ENCODE peak calls at places on chromosomes 6 and 20, in nine cellular contexts. W, C, F, O, U, K, E, A and J are unnamed samples.

GRCh38 chr6:42520786-42521607 is 42.8 kb upstream of the UBR2 start:
- DNase-seq in W (no peak), C (peak), F (no peak), O (no peak), U (no peak), K (peak), E (no peak), A (no peak), J (no peak)

GRCh38 chr6:41648921-41649320 is 10.7 kb downstream of the MDFI start:
- DNase-seq in W (no peak), C (no peak), F (no peak), O (no peak), U (no peak), K (no peak), E (no peak), A (no peak), J (no peak)

GRCh38 chr6:43488667-43489276 is 11.4 kb downstream of the TJAP1 start:
- DNase-seq in W (no peak), C (no peak), F (no peak), O (no peak), U (no peak), K (peak), E (no peak), A (no peak), J (no peak)

GRCh38 chr6:5540375-5540774 is 279.1 kb downstream of the FARS2 start:
- DNase-seq in W (no peak), C (no peak), F (no peak), O (no peak), U (no peak), K (no peak), E (no peak), A (no peak), J (no peak)

GRCh38 chr6:131400054-131400781 is 172.8 kb upstream of the ARG1 start:
- DNase-seq in W (no peak), C (no peak), F (no peak), O (no peak), U (no peak), K (peak), E (no peak), A (no peak), J (no peak)

GRCh38 chr20:17570347-17571152 is 675 bp downstream of the DSTN start:
- DNase-seq in W (no peak), C (no peak), F (peak), O (peak), U (peak), K (peak), E (no peak), A (peak), J (peak)

GRCh38 chr20:49858076-49858565 is 45.5 kb downstream of the SLC9A8 start:
- DNase-seq in W (no peak), C (no peak), F (no peak), O (no peak), U (no peak), K (no peak), E (no peak), A (no peak), J (no peak)

GRCh38 chr20:10558635-10559187 is 115.1 kb downstream of the JAG1 start:
- DNase-seq in W (no peak), C (peak), F (no peak), O (no peak), U (no peak), K (peak), E (no peak), A (no peak), J (no peak)

GRCh38 chr20:15902493-15902892 is 670.8 kb downstream of the KIF16B start:
- DNase-seq in W (no peak), C (no peak), F (no peak), O (no peak), U (no peak), K (no peak), E (no peak), A (no peak), J (no peak)

GRCh38 chr6:138724015-138724414 is 49.6 kb upstream of the CCDC28A start:
- DNase-seq in W (no peak), C (no peak), F (peak), O (no peak), U (peak), K (no peak), E (no peak), A (peak), J (peak)

GRCh38 chr20:36070451-36070850 is 84.1 kb upstream of the EPB41L1 start:
- DNase-seq in W (no peak), C (no peak), F (no peak), O (no peak), U (no peak), K (no peak), E (no peak), A (no peak), J (no peak)

GRCh38 chr20:50376888-50377459 is 133.2 kb upstream of the PTPN1 start:
- DNase-seq in W (no peak), C (no peak), F (no peak), O (no peak), U (no peak), K (no peak), E (no peak), A (no peak), J (no peak)

GRCh38 chr20:58714340-58714922 is 21.8 kb downstream of the NPEPL1 start:
- DNase-seq in W (peak), C (no peak), F (peak), O (no peak), U (peak), K (no peak), E (peak), A (peak), J (no peak)

GRCh38 chr6:7505196-7505699 is 36.2 kb upstream of the DSP start:
- DNase-seq in W (no peak), C (no peak), F (no peak), O (peak), U (peak), K (peak), E (no peak), A (peak), J (peak)

GRCh38 chr20:49278817-49279676 is 1.2 kb upstream of the ZNFX1 start:
- DNase-seq in W (no peak), C (no peak), F (peak), O (peak), U (peak), K (no peak), E (peak), A (peak), J (no peak)

GRCh38 chr6:17210683-17211082 is 70.5 kb upstream of the RBM24 start:
- DNase-seq in W (no peak), C (no peak), F (no peak), O (no peak), U (no peak), K (no peak), E (no peak), A (no peak), J (no peak)

GRCh38 chr6:90274481-90275030 is 22.1 kb downstream of the BACH2 start:
- DNase-seq in W (no peak), C (no peak), F (no peak), O (no peak), U (no peak), K (no peak), E (peak), A (peak), J (peak)

GRCh38 chr20:48052492-48052870 is 267.2 kb upstream of the SULF2 start:
- DNase-seq in W (no peak), C (no peak), F (no peak), O (no peak), U (no peak), K (no peak), E (no peak), A (no peak), J (no peak)

GRCh38 chr20:16615199-16615598 is 42.0 kb upstream of the KIF16B start:
- DNase-seq in W (no peak), C (no peak), F (peak), O (no peak), U (no peak), K (peak), E (no peak), A (peak), J (no peak)

GRCh38 chr20:29878281-29878741 is 1379.2 kb upstream of the DEFB115 start:
- DNase-seq in W (peak), C (no peak), F (peak), O (no peak), U (no peak), K (no peak), E (peak), A (peak), J (peak)

GRCh38 chr20:60403105-60403741 is 445.0 kb downstream of the CDH26 start:
- DNase-seq in W (no peak), C (no peak), F (no peak), O (no peak), U (no peak), K (no peak), E (no peak), A (no peak), J (no peak)

GRCh38 chr6:141169419-141169818 is 963.3 kb upstream of the GJE1 start:
- DNase-seq in W (no peak), C (no peak), F (no peak), O (no peak), U (no peak), K (peak), E (no peak), A (no peak), J (no peak)

GRCh38 chr20:17993546-17993945 is 24.7 kb downstream of the MGME1 start:
- DNase-seq in W (no peak), C (no peak), F (no peak), O (no peak), U (no peak), K (no peak), E (no peak), A (no peak), J (no peak)

GRCh38 chr6:125258651-125259353 is 43.0 kb downstream of the HDDC2 start:
- DNase-seq in W (no peak), C (peak), F (no peak), O (no peak), U (no peak), K (peak), E (no peak), A (no peak), J (no peak)

GRCh38 chr6:37547564-37548061 is 47.9 kb upstream of the CCDC167 start:
- DNase-seq in W (no peak), C (no peak), F (no peak), O (no peak), U (no peak), K (peak), E (no peak), A (no peak), J (no peak)

GRCh38 chr6:6026513-6027205 is 19.9 kb upstream of the NRN1 start:
- DNase-seq in W (no peak), C (no peak), F (no peak), O (no peak), U (no peak), K (no peak), E (no peak), A (no peak), J (no peak)

GRCh38 chr6:80932364-80932763 is 820.1 kb downstream of the TENT5A start:
- DNase-seq in W (no peak), C (no peak), F (no peak), O (no peak), U (no peak), K (peak), E (no peak), A (no peak), J (no peak)

GRCh38 chr6:32271427-32271826 is 47.6 kb upstream of the NOTCH4 start:
- DNase-seq in W (no peak), C (no peak), F (no peak), O (no peak), U (no peak), K (no peak), E (no peak), A (no peak), J (no peak)

GRCh38 chr6:87274660-87275273 is 47.6 kb upstream of the SMIM8 start:
- DNase-seq in W (no peak), C (no peak), F (no peak), O (no peak), U (no peak), K (peak), E (no peak), A (no peak), J (no peak)

GRCh38 chr20:58553841-58554240 is 38.6 kb upstream of the APCDD1L start:
- DNase-seq in W (peak), C (no peak), F (no peak), O (no peak), U (no peak), K (peak), E (no peak), A (no peak), J (no peak)

GRCh38 chr6:109441069-109441816 is 719 bp downstream of the SMPD2 start:
- DNase-seq in W (no peak), C (no peak), F (peak), O (peak), U (peak), K (peak), E (peak), A (peak), J (peak)

GRCh38 chr6:110484321-110484720 is 7.9 kb upstream of the SLC22A16 start:
- DNase-seq in W (no peak), C (no peak), F (no peak), O (no peak), U (no peak), K (no peak), E (no peak), A (no peak), J (no peak)

GRCh38 chr6:56842602-56843475 is 112.1 kb upstream of the BEND6 start:
- DNase-seq in W (no peak), C (no peak), F (peak), O (no peak), U (no peak), K (peak), E (peak), A (peak), J (no peak)

GRCh38 chr20:3106658-3107463 is 22.3 kb upstream of the AVP start:
- DNase-seq in W (no peak), C (no peak), F (no peak), O (no peak), U (no peak), K (no peak), E (no peak), A (no peak), J (no peak)

DNA sequence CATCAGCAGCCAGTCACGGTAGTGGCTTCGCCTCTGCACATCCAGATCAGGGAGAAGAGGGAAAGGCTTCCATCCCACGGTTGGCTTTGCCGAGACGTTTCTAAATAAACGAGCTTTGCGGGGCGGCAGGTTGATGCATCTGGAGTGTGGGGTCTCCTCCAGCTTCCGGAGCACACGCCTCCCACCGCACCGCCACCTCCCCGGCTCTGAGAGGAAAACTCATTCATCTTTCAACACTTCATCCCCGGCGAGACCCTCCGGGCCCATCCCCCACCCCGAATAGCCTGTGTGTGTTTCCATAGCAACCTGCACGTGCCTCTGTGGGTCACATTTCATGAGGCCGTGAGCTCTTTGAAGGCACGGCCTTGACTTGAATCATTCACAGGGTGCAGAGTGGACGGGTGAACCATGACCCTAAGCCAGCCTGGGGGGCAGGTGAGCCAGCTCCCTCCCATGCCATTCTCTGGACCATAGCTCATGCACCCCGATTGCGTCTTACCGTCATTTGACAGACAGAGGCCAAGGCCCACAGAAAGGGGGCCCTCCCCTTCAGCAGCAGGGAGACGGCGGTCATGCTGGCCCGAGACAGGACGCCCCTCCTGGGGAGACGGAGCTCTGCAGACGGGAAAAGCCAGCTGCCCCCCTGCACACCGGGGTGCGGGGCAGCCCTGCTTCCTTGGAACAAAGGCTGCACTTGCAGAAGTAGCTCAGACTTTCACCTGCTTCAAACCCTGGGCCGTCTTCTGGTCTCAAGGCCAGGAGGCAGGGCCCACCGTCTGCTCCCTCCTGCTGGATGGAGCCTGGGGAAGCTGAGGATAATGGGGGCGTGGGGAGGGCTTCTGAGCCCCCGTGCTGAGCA is 16.3 kb upstream of the CHRNA4 start:
- DNase-seq in W (no peak), C (no peak), F (no peak), O (no peak), U (no peak), K (no peak), E (no peak), A (no peak), J (no peak)
- H3K4me3 ChIP-seq in W (no peak), C (no peak), F (no peak), O (no peak), U (no peak), K (no peak), E (no peak), A (no peak), J (no peak)

GRCh38 chr6:27388293-27389197 is at the start of gene ZNF391:
- DNase-seq in W (no peak), C (peak), F (peak), O (peak), U (peak), K (peak), E (peak), A (peak), J (peak)
- TF ChIP-seq POLR2A in W (no peak), C (peak), F (no peak), O (peak), U (no peak), K (no peak), E (no peak), A (no peak), J (no peak)

GRCh38 chr6:26739811-26740210 is 80.3 kb upstream of the ZNF322 start:
- DNase-seq in W (no peak), C (no peak), F (no peak), O (no peak), U (no peak), K (no peak), E (no peak), A (no peak), J (no peak)

GRCh38 chr6:26743941-26744699 is 84.6 kb upstream of the ZNF322 start:
- DNase-seq in W (peak), C (no peak), F (no peak), O (no peak), U (no peak), K (no peak), E (no peak), A (no peak), J (no peak)

DNA sequence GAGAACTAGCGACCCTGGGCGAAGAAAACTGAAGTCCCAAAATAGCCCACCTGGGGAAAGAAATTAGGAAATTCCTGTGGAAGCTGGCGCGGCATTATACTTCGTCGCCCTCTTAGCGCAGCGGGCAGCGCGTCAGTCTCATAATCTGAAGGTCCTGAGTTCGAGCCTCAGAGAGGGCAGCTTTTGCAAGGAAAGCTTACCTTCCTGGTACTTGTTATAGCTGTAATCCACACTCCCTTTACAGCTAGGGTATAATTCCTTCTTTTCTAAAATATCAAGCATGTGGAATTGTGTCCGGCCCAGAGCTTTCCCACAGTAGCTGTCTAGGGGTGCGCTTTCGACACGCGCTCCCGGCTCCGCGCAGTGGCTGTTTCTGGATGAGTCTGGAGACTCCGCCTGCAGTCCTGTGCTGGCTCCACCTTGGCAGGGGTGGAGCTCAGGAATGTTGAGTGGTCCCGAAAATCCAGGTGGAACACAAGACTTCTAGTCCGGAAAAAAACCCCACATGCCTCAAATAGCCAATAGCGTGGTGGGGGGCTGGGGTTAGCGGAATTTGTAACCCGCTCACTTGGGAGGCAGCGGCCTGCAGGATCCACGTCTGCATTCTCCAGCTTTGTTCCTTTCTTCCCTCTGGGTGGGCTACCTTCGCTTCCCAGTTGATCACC is 83.7 kb upstream of the ZNF322 start:
- DNase-seq in W (peak), C (no peak), F (no peak), O (no peak), U (no peak), K (peak), E (no peak), A (no peak), J (no peak)
- H3K4me3 ChIP-seq in W (no peak), C (peak), F (no peak), O (no peak), U (no peak), K (no peak), E (no peak), A (no peak), J (no peak)

DNA sequence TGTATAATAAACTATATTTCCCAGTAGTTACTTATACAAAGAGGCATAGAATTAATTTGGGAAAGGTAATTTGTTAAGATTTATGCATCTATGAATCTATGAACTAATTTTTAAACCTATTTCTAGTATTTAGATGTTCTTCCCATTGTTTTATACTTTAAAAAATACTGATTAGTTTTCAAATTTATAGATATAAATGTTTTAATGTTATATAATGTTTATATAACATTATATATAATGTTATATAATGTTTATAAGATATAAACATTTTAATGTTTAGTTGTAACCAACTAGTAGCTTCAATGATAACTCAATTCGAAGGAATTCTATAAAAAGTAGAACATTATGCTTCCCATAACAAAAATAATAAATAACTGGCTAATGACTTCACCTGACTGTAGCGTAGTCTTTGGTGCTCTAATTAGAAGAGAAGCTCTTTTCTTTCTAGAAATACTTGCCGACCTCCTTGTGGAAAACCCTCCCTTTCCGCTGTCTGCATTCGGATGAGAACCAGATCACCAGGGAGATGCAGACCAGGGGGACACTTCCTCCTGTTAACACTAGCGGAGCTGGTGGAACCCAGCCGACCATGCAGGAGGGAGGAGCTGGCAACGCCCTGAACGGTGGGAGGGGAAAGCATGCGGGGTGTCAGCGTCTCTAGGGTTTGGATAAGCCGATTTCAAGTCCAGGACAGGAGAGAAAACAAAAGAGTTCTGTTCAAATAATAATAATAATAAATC is 158.4 kb downstream of the OR2B2 start:
- DNase-seq in W (no peak), C (peak), F (peak), O (peak), U (peak), K (peak), E (peak), A (peak), J (peak)
- TF ChIP-seq POLR2A in W (no peak), C (peak), F (no peak), O (no peak), U (no peak), K (no peak), E (no peak), A (no peak), J (no peak)

DNA sequence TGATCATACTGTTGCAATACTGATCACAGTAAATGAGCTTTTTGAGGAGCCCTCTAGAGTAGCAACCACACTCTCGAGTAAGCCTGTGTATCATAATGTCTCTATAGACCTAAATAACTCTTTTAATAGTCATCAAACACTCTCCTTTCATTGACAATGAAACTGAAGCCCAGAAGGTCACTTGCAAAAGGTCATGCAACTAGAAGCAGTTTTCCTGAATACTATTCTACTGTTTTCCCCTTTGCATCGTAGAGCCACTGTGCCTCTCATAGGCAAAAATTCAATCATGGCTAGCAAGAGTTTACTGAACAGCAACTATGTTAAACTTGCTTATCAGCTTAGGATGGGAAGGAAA is 105.3 kb downstream of the HIVEP2 start:
- DNase-seq in W (no peak), C (no peak), F (no peak), O (no peak), U (no peak), K (no peak), E (no peak), A (no peak), J (no peak)
- H3K4me3 ChIP-seq in W (no peak), C (no peak), F (no peak), O (no peak), U (no peak), K (no peak), E (no peak), A (no peak), J (no peak)

GRCh38 chr20:34955232-34956040 is at the start of the genes GSS and MYH7B:
- DNase-seq in W (peak), C (peak), F (peak), O (peak), U (peak), K (peak), E (peak), A (peak), J (peak)
- TF ChIP-seq POLR2A in W (no peak), C (peak), F (no peak), O (peak), U (peak), K (peak), E (no peak), A (peak), J (no peak)